ENCODE peak calls at places on chromosomes 5 and 9, in eight cellular contexts. W is H54; Y is non-pigmented ciliary epithelial cell; U is heart right ventricle; P is kidney epithelial cell; E is stimulated activated CD4-positive, alpha-beta T cell treated with anti-CD3 and anti-CD28 coated beads, Interleukin-4, amount 100 ng/mL, for 48 hours; A is fibroblast of the aortic adventitia; Z is cardiac fibroblast. I is an unnamed sample.

GRCh38 chr9:137435381-137435891 is 5.7 kb downstream of the ENTPD8 start:
- DNase-seq in Z (no peak), A (no peak), W (no peak), Y (no peak), U (no peak), P (no peak), E (no peak), I (no peak)

GRCh38 chr9:99606955-99607354 is 214.7 kb upstream of the NR4A3 start:
- DNase-seq in W (no peak), E (no peak), Y (no peak), A (no peak), P (no peak), Z (no peak), U (no peak), I (no peak)

GRCh38 chr9:70283848-70284247 is 25.1 kb downstream of the SMC5 start:
- DNase-seq in W (no peak), Y (no peak), P (no peak), A (no peak), U (no peak), Z (no peak), E (no peak), I (no peak)

GRCh38 chr9:118222375-118222774 is 518.2 kb downstream of the TLR4 start:
- DNase-seq in Y (no peak), A (no peak), W (peak; percentile 16), E (no peak), Z (no peak), U (no peak), P (no peak), I (no peak)

GRCh38 chr9:130713286-130713975 is 19.9 kb downstream of the EXOSC2 start:
- DNase-seq in Z (peak; percentile 39), A (peak; percentile 46), U (peak; percentile 54), E (no peak), Y (no peak), P (no peak), W (no peak), I (no peak)

GRCh38 chr5:110288766-110289165 is 437.7 kb downstream of the TMEM232 start:
- DNase-seq in Z (peak; percentile 49), P (no peak), Y (peak; percentile 15), A (peak; percentile 73), W (no peak), E (no peak), U (no peak), I (no peak)

GRCh38 chr5:145830594-145830993 is 4.5 kb downstream of the PRELID2 start:
- DNase-seq in P (no peak), U (no peak), A (peak; percentile 88), E (no peak), W (no peak), Y (no peak), Z (peak; percentile 62), I (no peak)

GRCh38 chr9:123157216-123157615 is 111.2 kb downstream of the STRBP start:
- DNase-seq in E (no peak), A (peak; percentile 3), P (no peak), Y (peak; percentile 28), U (no peak), Z (peak; percentile 50), W (no peak), I (no peak)

GRCh38 chr5:33938507-33938796 is 2.3 kb downstream of the RXFP3 start:
- DNase-seq in Y (no peak), E (no peak), U (no peak), A (no peak), Z (no peak), P (no peak), W (no peak), I (no peak)

GRCh38 chr5:600551-601541 is 11.3 kb upstream of the CEP72 start:
- DNase-seq in W (no peak), U (no peak), P (no peak), Y (no peak), A (no peak), Z (no peak), E (no peak), I (no peak)

GRCh38 chr9:33921967-33922895 is 105.3 kb downstream of the UBE2R2 start:
- DNase-seq in E (peak; percentile 38), Y (no peak), P (no peak), W (peak; percentile 12), Z (peak; percentile 45), U (no peak), A (peak; percentile 19), I (peak; percentile 67)

GRCh38 chr9:77011973-77012817 is 7.3 kb upstream of the FOXB2 start:
- DNase-seq in A (peak; percentile 50), W (peak; percentile 81), E (peak; percentile 78), Y (no peak), Z (peak; percentile 63), U (peak; percentile 15), P (no peak), I (peak; percentile 82)

GRCh38 chr9:36158122-36158521 is 11.1 kb upstream of the CCIN start:
- DNase-seq in Z (peak; percentile 45), W (no peak), P (no peak), Y (no peak), U (no peak), E (no peak), A (peak; percentile 78), I (no peak)

GRCh38 chr5:28580616-28581015 is 1542.2 kb upstream of the CDH9 start:
- DNase-seq in U (no peak), W (no peak), Z (peak; percentile 61), A (peak; percentile 2), E (no peak), P (no peak), Y (peak; percentile 65), I (no peak)

GRCh38 chr9:36101916-36102741 is 34.4 kb upstream of the GLIPR2 start:
- DNase-seq in A (peak; percentile 100), W (peak; percentile 34), Y (peak; percentile 99), P (peak; percentile 94), E (no peak), Z (peak; percentile 98), U (no peak), I (no peak)

GRCh38 chr5:76790632-76791290 is 28.1 kb upstream of the F2RL1 start:
- DNase-seq in Y (peak; percentile 99), E (no peak), A (peak; percentile 100), U (peak; percentile 50), P (peak; percentile 97), W (peak; percentile 43), Z (peak; percentile 100), I (no peak)

GRCh38 chr5:179608131-179608581 is 15.3 kb downstream of the HNRNPH1 start:
- DNase-seq in U (no peak), Y (no peak), P (no peak), Z (peak; percentile 35), A (peak; percentile 32), W (no peak), E (no peak), I (no peak)

GRCh38 chr5:126920291-126920690 is 110.1 kb downstream of the MARCHF3 start:
- DNase-seq in Z (peak; percentile 52), A (peak; percentile 87), P (no peak), U (peak; percentile 62), Y (no peak), W (no peak), E (no peak), I (no peak)

GRCh38 chr5:151550146-151550545 is 41.0 kb downstream of the FAT2 start:
- DNase-seq in Z (no peak), A (no peak), E (no peak), P (no peak), U (no peak), Y (no peak), W (no peak), I (no peak)

GRCh38 chr5:160199410-160199911 is 29.8 kb upstream of the FABP6 start:
- DNase-seq in P (no peak), Y (no peak), Z (peak; percentile 55), E (peak; percentile 78), A (peak; percentile 44), U (peak; percentile 44), W (peak; percentile 90), I (peak; percentile 90)

GRCh38 chr5:38796000-38796738 is 49.6 kb upstream of the OSMR start:
- DNase-seq in W (no peak), P (no peak), Y (no peak), A (peak; percentile 9), Z (peak; percentile 51), U (no peak), E (no peak), I (no peak)

GRCh38 chr5:175590471-175590881 is 67.4 kb upstream of the HRH2 start:
- DNase-seq in Y (peak; percentile 49), P (no peak), W (peak; percentile 22), E (no peak), U (no peak), A (peak; percentile 82), Z (peak; percentile 40), I (no peak)

GRCh38 chr9:98792096-98792490 is 4.3 kb downstream of the ANKS6 start:
- DNase-seq in Y (no peak), U (no peak), A (no peak), Z (no peak), W (no peak), P (no peak), E (no peak), I (no peak)

GRCh38 chr9:6024035-6024554 is 8.7 kb upstream of the RANBP6 start:
- DNase-seq in A (no peak), W (no peak), Y (no peak), P (no peak), Z (peak; percentile 9), U (no peak), E (no peak), I (peak; percentile 34)

GRCh38 chr5:176643491-176644219 is 3.6 kb upstream of the TSPAN17 start:
- DNase-seq in E (no peak), Z (no peak), Y (no peak), U (no peak), W (no peak), A (no peak), P (no peak), I (no peak)

GRCh38 chr9:77016111-77016525 is 3.3 kb upstream of the FOXB2 start:
- DNase-seq in A (no peak), Z (no peak), W (no peak), U (no peak), Y (no peak), P (no peak), E (no peak), I (no peak)

GRCh38 chr5:34007116-34007674 is 655 bp downstream of the AMACR start:
- DNase-seq in A (peak; percentile 22), P (no peak), Z (peak; percentile 23), E (no peak), W (no peak), U (no peak), Y (no peak), I (no peak)